ENCODE peak calls at places on chromosomes 3 and 15, in five cellular contexts. C, J, P, Y and I are unnamed samples.

GRCh38 chr15:34993877-34994276 is 5.8 kb upstream of the ZNF770 start:
- DNase-seq in J (no peak), Y (no peak), P (peak), C (no peak), I (no peak)

GRCh38 chr3:62755285-62755684 is 119.9 kb downstream of the CADPS start:
- DNase-seq in C (no peak), J (peak), Y (no peak), P (no peak), I (no peak)

GRCh38 chr15:47582283-47582682 is 135.0 kb upstream of the SEMA6D start:
- DNase-seq in Y (no peak), C (no peak), J (no peak), P (no peak), I (no peak)

GRCh38 chr3:127056281-127056680 is 73.4 kb downstream of the PLXNA1 start:
- DNase-seq in P (no peak), Y (no peak), C (no peak), J (no peak), I (peak)

GRCh38 chr3:189369636-189370035 is 197.9 kb downstream of the TPRG1 start:
- DNase-seq in P (no peak), C (no peak), J (no peak), Y (no peak), I (no peak)

GRCh38 chr3:51559266-51559907 is 20.9 kb downstream of the RAD54L2 start:
- DNase-seq in P (no peak), C (peak), Y (no peak), J (no peak), I (no peak)

GRCh38 chr3:181558870-181559269 is 152.9 kb upstream of the SOX2 start:
- DNase-seq in J (no peak), P (no peak), C (no peak), Y (no peak), I (peak)

GRCh38 chr3:28328188-28329151 is 20.1 kb upstream of the ZCWPW2 start:
- DNase-seq in J (no peak), C (peak), P (peak), Y (no peak), I (no peak)

GRCh38 chr15:53513431-53513830 is 246.0 kb downstream of the WDR72 start:
- DNase-seq in P (no peak), C (no peak), J (no peak), Y (no peak), I (no peak)

GRCh38 chr3:140584549-140584948 is 93.3 kb upstream of the TRIM42 start:
- DNase-seq in J (no peak), Y (no peak), C (no peak), P (no peak), I (no peak)

GRCh38 chr3:194078046-194078445 is 57.9 kb upstream of the HES1 start:
- DNase-seq in J (no peak), Y (no peak), C (no peak), P (no peak), I (no peak)

GRCh38 chr3:179526482-179526881 is 36.2 kb upstream of the ACTL6A start:
- DNase-seq in P (no peak), C (peak), Y (no peak), J (no peak), I (no peak)

GRCh38 chr3:73603771-73604171 is 21.0 kb downstream of the PDZRN3 start:
- DNase-seq in P (no peak), C (peak), Y (no peak), J (no peak), I (no peak)

GRCh38 chr3:67529915-67530314 is 124.5 kb downstream of the SUCLG2 start:
- DNase-seq in J (no peak), Y (no peak), C (peak), P (peak), I (no peak)

GRCh38 chr15:39165026-39165706 is 415.7 kb upstream of the THBS1 start:
- DNase-seq in Y (no peak), C (peak), P (no peak), J (no peak), I (no peak)

GRCh38 chr3:196016485-196016884 is 65.4 kb downstream of the TFRC start:
- DNase-seq in Y (no peak), P (peak), J (peak), C (peak), I (no peak)

GRCh38 chr15:80157215-80157614 is 4.4 kb downstream of the FAH start:
- DNase-seq in P (no peak), Y (no peak), J (no peak), C (no peak), I (no peak)

GRCh38 chr15:97998307-97999071 is 38.0 kb downstream of the ARRDC4 start:
- DNase-seq in J (no peak), P (peak), Y (no peak), C (no peak), I (no peak)

GRCh38 chr15:98583758-98584157 is 64.6 kb upstream of the IGF1R start:
- DNase-seq in C (no peak), J (no peak), Y (no peak), P (no peak), I (no peak)

GRCh38 chr3:194640829-194641228 is 7.6 kb upstream of the TMEM44 start:
- DNase-seq in Y (peak), J (no peak), C (peak), P (peak), I (no peak)

GRCh38 chr3:161700998-161701397 is 204.4 kb downstream of the OTOL1 start:
- DNase-seq in C (no peak), Y (no peak), P (peak), J (no peak), I (no peak)

GRCh38 chr3:167913218-167913902 is 177.8 kb downstream of the SERPINI1 start:
- DNase-seq in C (peak), P (peak), J (peak), Y (peak), I (no peak)

GRCh38 chr3:117752984-117753717 is 1043.6 kb downstream of the TUSC7 start:
- DNase-seq in Y (no peak), J (no peak), C (peak), P (no peak), I (no peak)

GRCh38 chr3:98013428-98014349 is 21.4 kb downstream of the GABRR3 start:
- DNase-seq in C (peak), Y (no peak), P (no peak), J (peak), I (no peak)

GRCh38 chr3:87320748-87321634 is 44.6 kb upstream of the POU1F1 start:
- DNase-seq in P (no peak), Y (peak), J (no peak), C (no peak), I (no peak)

GRCh38 chr3:30347679-30348216 is 258.7 kb upstream of the TGFBR2 start:
- DNase-seq in Y (no peak), J (peak), P (peak), C (peak), I (no peak)

GRCh38 chr3:39990532-39990931 is 181.1 kb downstream of the MYRIP start:
- DNase-seq in J (peak), P (peak), C (peak), Y (peak), I (no peak)

GRCh38 chr3:118151164-118151563 is 883.5 kb downstream of the IGSF11 start:
- DNase-seq in C (no peak), J (no peak), Y (no peak), P (no peak), I (no peak)

GRCh38 chr3:76991165-76991564 is 48.7 kb upstream of the ROBO2 start:
- DNase-seq in C (no peak), P (no peak), J (peak), Y (no peak), I (no peak)

GRCh38 chr15:79675982-79676381 is 220.8 kb downstream of the MTHFS start:
- DNase-seq in C (no peak), J (no peak), P (no peak), Y (no peak), I (no peak)

GRCh38 chr3:164030194-164030593 is 1048.1 kb downstream of the SI start:
- DNase-seq in P (no peak), Y (no peak), C (no peak), J (no peak), I (no peak)

GRCh38 chr15:76904461-76905012 is 603 bp downstream of the SCAPER start:
- DNase-seq in C (no peak), Y (no peak), P (peak), J (peak), I (no peak)

GRCh38 chr3:9902372-9903237 is at the start of gene IL17RE:
- DNase-seq in Y (no peak), P (no peak), C (no peak), J (peak), I (no peak)

GRCh38 chr3:123941150-123941941 is 19.7 kb downstream of the CCDC14 start:
- DNase-seq in J (no peak), C (peak), P (no peak), Y (no peak), I (no peak)
- TF ChIP-seq CTCF in J (no peak), C (peak), P (no peak), Y (no peak), I (peak)

GRCh38 chr15:72591361-72591760 is 63.1 kb upstream of the GOLGA6B start:
- DNase-seq in J (no peak), P (no peak), Y (no peak), C (peak), I (no peak)

GRCh38 chr15:72592103-72592502 is 62.4 kb upstream of the GOLGA6B start:
- DNase-seq in Y (no peak), C (no peak), J (no peak), P (no peak), I (no peak)

GRCh38 chr15:72588096-72588495 is 66.4 kb upstream of the GOLGA6B start:
- DNase-seq in Y (no peak), J (no peak), C (no peak), P (no peak), I (no peak)

GRCh38 chr15:72592676-72593075 is 61.8 kb upstream of the GOLGA6B start:
- DNase-seq in Y (no peak), P (no peak), J (no peak), C (no peak), I (no peak)

GRCh38 chr15:72590427-72590826 is 64.1 kb upstream of the GOLGA6B start:
- DNase-seq in J (no peak), P (no peak), C (no peak), Y (no peak), I (no peak)
- TF ChIP-seq CTCF in J (no peak), P (no peak), C (no peak), Y (no peak), I (no peak)

GRCh38 chr15:73325191-73325980 is 43.4 kb downstream of the HCN4 start:
- DNase-seq in P (peak), C (no peak), J (no peak), Y (no peak), I (no peak)
- TF ChIP-seq CTCF in P (peak), C (no peak), J (no peak), Y (peak), I (peak)

DNA sequence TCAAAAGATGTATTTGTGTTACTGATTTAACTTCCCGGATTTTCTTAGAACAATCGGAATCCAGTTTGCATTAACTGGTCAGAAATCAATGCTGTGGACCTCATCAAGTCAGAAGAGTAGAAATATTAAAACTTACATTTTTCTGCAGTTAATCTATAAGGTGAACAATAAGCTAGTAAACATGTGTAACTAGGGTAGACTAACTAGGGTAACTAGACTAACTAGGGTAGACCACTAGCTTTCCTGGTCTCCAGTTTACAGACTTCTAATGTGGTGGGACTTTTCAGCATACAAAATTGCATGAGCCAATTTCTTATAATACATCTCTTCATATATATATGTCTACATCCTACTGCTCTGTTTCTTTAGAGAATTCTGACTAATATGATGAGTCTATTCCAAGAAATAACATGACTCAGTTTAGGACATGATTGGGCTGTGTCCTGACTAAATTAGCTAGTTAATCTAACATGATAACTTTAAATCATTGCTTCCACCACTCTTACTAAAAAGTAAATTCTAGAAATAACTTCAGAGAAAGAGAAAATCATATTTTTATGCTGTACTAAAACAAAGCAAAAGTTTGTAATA is 5.3 kb downstream of the PLSCR2 start:
- DNase-seq in Y (no peak), C (peak), P (no peak), J (peak), I (no peak)
- TF ChIP-seq CTCF in Y (no peak), C (no peak), P (no peak), J (no peak), I (no peak)

GRCh38 chr3:42591811-42592210 is 1.2 kb downstream of the SS18L2 start:
- DNase-seq in J (no peak), Y (no peak), C (no peak), P (no peak), I (no peak)
- TF ChIP-seq CTCF in J (no peak), Y (no peak), C (no peak), P (no peak), I (no peak)

GRCh38 chr3:23835087-23835486 is 29.3 kb downstream of the UBE2E1 start:
- DNase-seq in Y (no peak), C (no peak), J (no peak), P (no peak), I (no peak)

GRCh38 chr3:23835807-23836206 is 30.1 kb downstream of the UBE2E1 start:
- DNase-seq in J (no peak), Y (no peak), P (no peak), C (no peak), I (no peak)

GRCh38 chr3:23836536-23837230 is 30.9 kb downstream of the UBE2E1 start:
- DNase-seq in J (no peak), P (no peak), Y (no peak), C (no peak), I (no peak)

GRCh38 chr3:23832523-23832922 is 26.8 kb downstream of the UBE2E1 start:
- DNase-seq in C (no peak), Y (no peak), P (no peak), J (no peak), I (no peak)

DNA sequence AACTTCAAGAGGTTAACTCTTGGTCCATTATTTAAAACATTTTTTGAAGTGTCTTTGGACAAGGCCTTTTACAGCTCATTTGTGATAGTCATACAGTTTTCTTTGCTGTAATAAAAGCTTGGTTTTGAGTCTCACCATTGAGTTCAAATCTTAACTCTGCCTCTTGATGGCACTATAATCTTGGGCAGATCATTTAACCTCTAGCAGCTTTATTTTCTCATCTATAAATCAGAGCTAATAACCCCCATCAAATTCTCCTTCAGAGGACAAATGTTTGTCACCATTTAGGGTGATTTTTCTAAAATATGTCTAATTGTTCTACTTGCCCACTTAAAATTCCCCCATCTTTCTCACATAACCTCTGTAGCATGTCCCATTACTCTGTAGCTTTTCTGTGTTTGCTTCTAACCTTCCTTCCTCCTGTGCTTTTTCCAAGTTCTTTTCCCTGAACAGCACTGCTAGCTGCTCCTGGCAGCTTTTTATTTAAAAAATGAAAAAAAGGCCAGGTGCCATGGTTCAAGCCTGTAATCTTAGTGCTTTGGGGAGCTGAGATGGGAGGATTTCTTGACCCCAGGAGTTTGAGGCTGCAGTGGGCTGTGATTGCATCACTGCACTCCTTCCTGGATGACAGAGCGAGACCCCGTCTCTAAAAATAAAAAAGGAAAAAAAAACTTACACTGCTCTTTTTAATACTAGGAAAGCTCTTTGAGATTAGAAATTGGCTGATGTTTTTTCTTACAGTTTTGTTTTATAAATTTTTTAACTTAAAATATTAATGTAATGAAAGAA is 28.5 kb downstream of the UBE2E1 start:
- DNase-seq in P (peak), J (no peak), C (peak), Y (no peak), I (no peak)
- TF ChIP-seq CTCF in P (peak), J (peak), C (peak), Y (no peak), I (peak)